ENCODE peak calls at places on chromosomes 6 and 20, in seven cellular contexts. One of them, this sample, is unnamed.

GRCh38 chr20:13552061-13552460 is 86.7 kb downstream of the TASP1 start:
- DNase-seq in GM12878: no peak
- DNase-seq in ascending aorta: no peak
- DNase-seq in lung: no peak
- DNase-seq in aorta: no peak
- DNase-seq in cardiac muscle cell: no peak
- DNase-seq in CD8-positive, alpha-beta memory T cell: no peak
- DNase-seq in this sample: no peak

GRCh38 chr6:142943746-142944125 is 1.2 kb downstream of the HIVEP2 start:
- DNase-seq in GM12878: no peak
- DNase-seq in ascending aorta: no peak
- DNase-seq in lung: no peak
- DNase-seq in aorta: peak; percentile 56
- DNase-seq in cardiac muscle cell: peak; percentile 62
- DNase-seq in CD8-positive, alpha-beta memory T cell: peak; percentile 16
- DNase-seq in this sample: no peak

GRCh38 chr20:49694450-49695071 is 19.1 kb downstream of the B4GALT5 start:
- DNase-seq in GM12878: no peak
- DNase-seq in ascending aorta: no peak
- DNase-seq in lung: no peak
- DNase-seq in aorta: no peak
- DNase-seq in cardiac muscle cell: no peak
- DNase-seq in CD8-positive, alpha-beta memory T cell: no peak
- DNase-seq in this sample: no peak

GRCh38 chr20:1538655-1539054 is 18.9 kb downstream of the SIRPD start:
- DNase-seq in GM12878: no peak
- DNase-seq in ascending aorta: no peak
- DNase-seq in lung: no peak
- DNase-seq in aorta: no peak
- DNase-seq in cardiac muscle cell: no peak
- DNase-seq in CD8-positive, alpha-beta memory T cell: no peak
- DNase-seq in this sample: no peak

GRCh38 chr6:38753707-38754106 is 38.6 kb downstream of the DNAH8 start:
- DNase-seq in GM12878: no peak
- DNase-seq in ascending aorta: no peak
- DNase-seq in lung: no peak
- DNase-seq in aorta: no peak
- DNase-seq in cardiac muscle cell: no peak
- DNase-seq in CD8-positive, alpha-beta memory T cell: no peak
- DNase-seq in this sample: no peak

GRCh38 chr6:130529569-130530149 is 163.8 kb downstream of the TMEM200A start:
- DNase-seq in GM12878: no peak
- DNase-seq in ascending aorta: no peak
- DNase-seq in lung: no peak
- DNase-seq in aorta: no peak
- DNase-seq in cardiac muscle cell: no peak
- DNase-seq in CD8-positive, alpha-beta memory T cell: no peak
- DNase-seq in this sample: no peak

GRCh38 chr20:48107560-48107959 is 322.3 kb upstream of the SULF2 start:
- DNase-seq in GM12878: no peak
- DNase-seq in ascending aorta: no peak
- DNase-seq in lung: no peak
- DNase-seq in aorta: no peak
- DNase-seq in cardiac muscle cell: peak; percentile 95
- DNase-seq in CD8-positive, alpha-beta memory T cell: no peak
- DNase-seq in this sample: no peak

GRCh38 chr6:12751694-12752304 is 35.2 kb downstream of the PHACTR1 start:
- DNase-seq in GM12878: no peak
- DNase-seq in ascending aorta: no peak
- DNase-seq in lung: peak; percentile 34
- DNase-seq in aorta: peak; percentile 61
- DNase-seq in cardiac muscle cell: peak; percentile 72
- DNase-seq in CD8-positive, alpha-beta memory T cell: no peak
- DNase-seq in this sample: no peak

GRCh38 chr6:22392711-22393110 is 95.9 kb upstream of the PRL start:
- DNase-seq in GM12878: no peak
- DNase-seq in ascending aorta: no peak
- DNase-seq in lung: no peak
- DNase-seq in aorta: no peak
- DNase-seq in cardiac muscle cell: peak; percentile 6
- DNase-seq in CD8-positive, alpha-beta memory T cell: no peak
- DNase-seq in this sample: no peak

GRCh38 chr6:22149501-22150490 is 147.0 kb downstream of the PRL start:
- DNase-seq in GM12878: no peak
- DNase-seq in ascending aorta: no peak
- DNase-seq in lung: no peak
- DNase-seq in aorta: no peak
- DNase-seq in cardiac muscle cell: peak; percentile 59
- DNase-seq in CD8-positive, alpha-beta memory T cell: no peak
- DNase-seq in this sample: peak; percentile 83

GRCh38 chr6:131199568-131200272 is 64.5 kb downstream of the AKAP7 start:
- DNase-seq in GM12878: peak; percentile 71
- DNase-seq in ascending aorta: no peak
- DNase-seq in lung: no peak
- DNase-seq in aorta: peak; percentile 54
- DNase-seq in cardiac muscle cell: peak; percentile 72
- DNase-seq in CD8-positive, alpha-beta memory T cell: peak; percentile 42
- DNase-seq in this sample: peak; percentile 46

GRCh38 chr20:61762208-61762710 is 303.4 kb downstream of the TAF4 start:
- DNase-seq in GM12878: no peak
- DNase-seq in ascending aorta: no peak
- DNase-seq in lung: no peak
- DNase-seq in aorta: peak; percentile 2
- DNase-seq in cardiac muscle cell: no peak
- DNase-seq in CD8-positive, alpha-beta memory T cell: no peak
- DNase-seq in this sample: no peak

GRCh38 chr6:153140299-153140698 is 9.2 kb upstream of the RGS17 start:
- DNase-seq in GM12878: no peak
- DNase-seq in ascending aorta: no peak
- DNase-seq in lung: no peak
- DNase-seq in aorta: no peak
- DNase-seq in cardiac muscle cell: no peak
- DNase-seq in CD8-positive, alpha-beta memory T cell: no peak
- DNase-seq in this sample: no peak

GRCh38 chr6:113901482-113901881 is 44.3 kb downstream of the MARCKS start:
- DNase-seq in GM12878: no peak
- DNase-seq in ascending aorta: no peak
- DNase-seq in lung: no peak
- DNase-seq in aorta: no peak
- DNase-seq in cardiac muscle cell: peak; percentile 36
- DNase-seq in CD8-positive, alpha-beta memory T cell: no peak
- DNase-seq in this sample: no peak

GRCh38 chr20:38751360-38751976 is 3.2 kb downstream of the ACTR5 start:
- DNase-seq in GM12878: no peak
- DNase-seq in ascending aorta: no peak
- DNase-seq in lung: no peak
- DNase-seq in aorta: no peak
- DNase-seq in cardiac muscle cell: peak; percentile 57
- DNase-seq in CD8-positive, alpha-beta memory T cell: no peak
- DNase-seq in this sample: no peak

GRCh38 chr20:38229376-38230252 is 30.9 kb downstream of the KIAA1755 start:
- DNase-seq in GM12878: no peak
- DNase-seq in ascending aorta: no peak
- DNase-seq in lung: no peak
- DNase-seq in aorta: no peak
- DNase-seq in cardiac muscle cell: peak; percentile 52
- DNase-seq in CD8-positive, alpha-beta memory T cell: no peak
- DNase-seq in this sample: peak; percentile 46

GRCh38 chr6:135261872-135262725 is 81.0 kb downstream of the MYB start:
- DNase-seq in GM12878: no peak
- DNase-seq in ascending aorta: no peak
- DNase-seq in lung: no peak
- DNase-seq in aorta: no peak
- DNase-seq in cardiac muscle cell: peak; percentile 31
- DNase-seq in CD8-positive, alpha-beta memory T cell: no peak
- DNase-seq in this sample: no peak

GRCh38 chr6:56716229-56716628 is 73.5 kb upstream of the DST start:
- DNase-seq in GM12878: no peak
- DNase-seq in ascending aorta: no peak
- DNase-seq in lung: no peak
- DNase-seq in aorta: no peak
- DNase-seq in cardiac muscle cell: no peak
- DNase-seq in CD8-positive, alpha-beta memory T cell: no peak
- DNase-seq in this sample: no peak

GRCh38 chr20:14986026-14986655 is 648.7 kb upstream of the FLRT3 start:
- DNase-seq in GM12878: no peak
- DNase-seq in ascending aorta: no peak
- DNase-seq in lung: peak; percentile 87
- DNase-seq in aorta: no peak
- DNase-seq in cardiac muscle cell: peak; percentile 4
- DNase-seq in CD8-positive, alpha-beta memory T cell: no peak
- DNase-seq in this sample: no peak

GRCh38 chr6:170114187-170114945 is 176.5 kb downstream of the DLL1 start:
- DNase-seq in GM12878: no peak
- DNase-seq in ascending aorta: peak; percentile 34
- DNase-seq in lung: no peak
- DNase-seq in aorta: no peak
- DNase-seq in cardiac muscle cell: no peak
- DNase-seq in CD8-positive, alpha-beta memory T cell: no peak
- DNase-seq in this sample: no peak

GRCh38 chr6:105077592-105078463 is 102.0 kb downstream of the POPDC3 start:
- DNase-seq in GM12878: no peak
- DNase-seq in ascending aorta: no peak
- DNase-seq in lung: no peak
- DNase-seq in aorta: no peak
- DNase-seq in cardiac muscle cell: peak; percentile 68
- DNase-seq in CD8-positive, alpha-beta memory T cell: no peak
- DNase-seq in this sample: no peak

GRCh38 chr20:24034820-24035219 is 46.2 kb upstream of the GGTLC1 start:
- DNase-seq in GM12878: no peak
- DNase-seq in ascending aorta: no peak
- DNase-seq in lung: peak; percentile 37
- DNase-seq in aorta: no peak
- DNase-seq in cardiac muscle cell: no peak
- DNase-seq in CD8-positive, alpha-beta memory T cell: no peak
- DNase-seq in this sample: no peak

GRCh38 chr6:110360671-110361070 is 2.5 kb upstream of the METTL24 start:
- DNase-seq in GM12878: no peak
- DNase-seq in ascending aorta: no peak
- DNase-seq in lung: no peak
- DNase-seq in aorta: no peak
- DNase-seq in cardiac muscle cell: no peak
- DNase-seq in CD8-positive, alpha-beta memory T cell: no peak
- DNase-seq in this sample: no peak

GRCh38 chr6:131182991-131183425 is 47.7 kb downstream of the AKAP7 start:
- DNase-seq in GM12878: no peak
- DNase-seq in ascending aorta: no peak
- DNase-seq in lung: no peak
- DNase-seq in aorta: no peak
- DNase-seq in cardiac muscle cell: peak; percentile 66
- DNase-seq in CD8-positive, alpha-beta memory T cell: no peak
- DNase-seq in this sample: no peak

GRCh38 chr6:34146021-34146782 is at the start of gene GRM4:
- DNase-seq in GM12878: no peak
- DNase-seq in ascending aorta: no peak
- DNase-seq in lung: no peak
- DNase-seq in aorta: no peak
- DNase-seq in cardiac muscle cell: no peak
- DNase-seq in CD8-positive, alpha-beta memory T cell: no peak
- DNase-seq in this sample: peak; percentile 58

GRCh38 chr6:34145161-34146020 is 496 bp downstream of the GRM4 start:
- DNase-seq in GM12878: no peak
- DNase-seq in ascending aorta: no peak
- DNase-seq in lung: no peak
- DNase-seq in aorta: peak; percentile 46
- DNase-seq in cardiac muscle cell: peak; percentile 55
- DNase-seq in CD8-positive, alpha-beta memory T cell: no peak
- DNase-seq in this sample: peak; percentile 94

GRCh38 chr6:34143884-34144580 is 1.9 kb downstream of the GRM4 start:
- DNase-seq in GM12878: no peak
- DNase-seq in ascending aorta: no peak
- DNase-seq in lung: no peak
- DNase-seq in aorta: peak; percentile 44
- DNase-seq in cardiac muscle cell: peak; percentile 5
- DNase-seq in CD8-positive, alpha-beta memory T cell: no peak
- DNase-seq in this sample: peak; percentile 97

GRCh38 chr6:34143196-34143883 is 2.5 kb downstream of the GRM4 start:
- DNase-seq in GM12878: no peak
- DNase-seq in ascending aorta: no peak
- DNase-seq in lung: no peak
- DNase-seq in aorta: no peak
- DNase-seq in cardiac muscle cell: no peak
- DNase-seq in CD8-positive, alpha-beta memory T cell: no peak
- DNase-seq in this sample: peak; percentile 55

GRCh38 chr6:34144581-34145160 is 1.2 kb downstream of the GRM4 start:
- DNase-seq in GM12878: no peak
- DNase-seq in ascending aorta: no peak
- DNase-seq in lung: no peak
- DNase-seq in aorta: peak; percentile 42
- DNase-seq in cardiac muscle cell: no peak
- DNase-seq in CD8-positive, alpha-beta memory T cell: no peak
- DNase-seq in this sample: peak; percentile 50
- H3K4me3 ChIP-seq in GM12878: no peak overlapping the region
- H3K4me3 ChIP-seq in ascending aorta: peak overlapping the region; percentile 55
- H3K4me3 ChIP-seq in lung: no peak overlapping the region
- H3K4me3 ChIP-seq in aorta: peak overlapping the region; percentile 38
- H3K4me3 ChIP-seq in cardiac muscle cell: peak overlapping the region; percentile 51
- H3K4me3 ChIP-seq in CD8-positive, alpha-beta memory T cell: no peak overlapping the region
- H3K4me3 ChIP-seq in this sample: peak overlapping the region; percentile 74

GRCh38 chr20:44736170-44737021 is 9.3 kb upstream of the KCNK15 start:
- DNase-seq in GM12878: no peak
- DNase-seq in ascending aorta: peak; percentile 85
- DNase-seq in lung: peak; percentile 66
- DNase-seq in aorta: no peak
- DNase-seq in cardiac muscle cell: peak; percentile 92
- DNase-seq in CD8-positive, alpha-beta memory T cell: no peak
- DNase-seq in this sample: peak; percentile 66
- H3K4me3 ChIP-seq in GM12878: no peak overlapping the region
- H3K4me3 ChIP-seq in ascending aorta: no peak overlapping the region
- H3K4me3 ChIP-seq in lung: no peak overlapping the region
- H3K4me3 ChIP-seq in aorta: no peak overlapping the region
- H3K4me3 ChIP-seq in cardiac muscle cell: no peak overlapping the region
- H3K4me3 ChIP-seq in CD8-positive, alpha-beta memory T cell: peak overlapping the region; percentile 30
- H3K4me3 ChIP-seq in this sample: no peak overlapping the region

DNA sequence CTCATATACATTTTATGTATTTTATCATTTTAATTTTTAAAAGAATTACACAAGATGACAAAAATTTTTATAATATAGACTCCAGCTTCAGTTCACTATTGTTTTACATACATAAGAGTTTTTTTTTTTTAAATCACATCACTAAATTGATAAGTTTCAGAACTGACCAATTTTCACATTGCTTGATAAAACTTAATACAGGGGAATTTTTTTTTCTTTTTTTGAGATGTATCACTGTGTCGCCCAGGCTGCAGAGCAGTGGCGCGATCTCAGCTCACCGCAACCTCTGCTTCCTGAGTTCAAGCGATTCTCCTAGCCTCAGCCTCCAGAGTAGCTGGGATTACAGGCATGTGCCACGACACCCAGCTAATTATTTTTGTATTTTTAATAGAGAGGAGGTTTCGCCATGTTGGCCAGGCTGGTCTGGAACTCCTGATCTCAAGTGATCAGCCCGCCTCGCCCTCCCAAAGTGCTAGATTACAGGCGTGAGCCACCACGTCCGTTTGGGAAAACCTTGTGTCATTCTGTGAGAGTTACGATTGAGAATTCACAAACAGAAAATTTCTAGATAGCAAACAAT is 36.6 kb upstream of the BTN3A2 start:
- DNase-seq in GM12878: no peak
- DNase-seq in ascending aorta: no peak
- DNase-seq in lung: no peak
- DNase-seq in aorta: no peak
- DNase-seq in cardiac muscle cell: no peak
- DNase-seq in CD8-positive, alpha-beta memory T cell: no peak
- DNase-seq in this sample: no peak
- H3K4me3 ChIP-seq in GM12878: peak overlapping the region; percentile 51
- H3K4me3 ChIP-seq in ascending aorta: no peak overlapping the region
- H3K4me3 ChIP-seq in lung: no peak overlapping the region
- H3K4me3 ChIP-seq in aorta: no peak overlapping the region
- H3K4me3 ChIP-seq in cardiac muscle cell: peak overlapping the region; percentile 42
- H3K4me3 ChIP-seq in CD8-positive, alpha-beta memory T cell: no peak overlapping the region
- H3K4me3 ChIP-seq in this sample: peak overlapping the region; percentile 98

GRCh38 chr6:124008689-124009371 is 205.2 kb downstream of the NKAIN2 start:
- DNase-seq in GM12878: no peak
- DNase-seq in ascending aorta: no peak
- DNase-seq in lung: no peak
- DNase-seq in aorta: no peak
- DNase-seq in cardiac muscle cell: no peak
- DNase-seq in CD8-positive, alpha-beta memory T cell: no peak
- DNase-seq in this sample: no peak
- H3K4me3 ChIP-seq in GM12878: no peak overlapping the region
- H3K4me3 ChIP-seq in ascending aorta: no peak overlapping the region
- H3K4me3 ChIP-seq in lung: no peak overlapping the region
- H3K4me3 ChIP-seq in aorta: no peak overlapping the region
- H3K4me3 ChIP-seq in cardiac muscle cell: no peak overlapping the region
- H3K4me3 ChIP-seq in CD8-positive, alpha-beta memory T cell: no peak overlapping the region
- H3K4me3 ChIP-seq in this sample: no peak overlapping the region

This sample was measured in WERI-Rb-1.